ENCODE peak calls at places on chromosomes 7 and 10, in nine cellular contexts. Y, O, L, W, Z, E, M, D and X are unnamed samples. For H3K4me1, the result is how much of the 10 kb centered on the place peaks cover.

GRCh38 chr7:128920913-128921582 is 10.5 kb upstream of the KCP start:
- DNase-seq in M (no peak), W (no peak), Z (no peak), E (no peak), O (no peak), L (no peak), D (peak), Y (no peak), X (no peak)

GRCh38 chr7:149714910-149715471 is 58.4 kb downstream of the ZNF467 start:
- DNase-seq in L (no peak), M (no peak), D (no peak), Y (peak), O (peak), Z (peak), W (peak), E (no peak), X (no peak)

GRCh38 chr10:43315535-43316245 is 48.8 kb upstream of the RASGEF1A start:
- DNase-seq in O (no peak), E (no peak), Z (no peak), M (no peak), W (no peak), L (no peak), Y (no peak), D (no peak), X (no peak)

GRCh38 chr10:36888925-36889573 is 236.3 kb upstream of the ANKRD30A start:
- DNase-seq in Z (no peak), M (no peak), Y (peak), E (no peak), W (peak), D (no peak), O (no peak), L (peak), X (peak)

GRCh38 chr10:74949024-74949423 is 122.6 kb downstream of the KAT6B start:
- DNase-seq in D (no peak), L (no peak), W (peak), M (no peak), Z (no peak), Y (no peak), O (no peak), E (no peak), X (no peak)

GRCh38 chr7:2011266-2012043 is 221.3 kb downstream of the MAD1L1 start:
- DNase-seq in E (no peak), W (no peak), Z (no peak), L (peak), Y (no peak), O (peak), M (peak), D (no peak), X (no peak)

GRCh38 chr7:131657881-131658280 is 101.5 kb upstream of the PODXL start:
- DNase-seq in O (peak), L (no peak), M (no peak), W (no peak), E (no peak), Y (no peak), D (peak), Z (no peak), X (no peak)

GRCh38 chr10:16632996-16633395 is 111.3 kb upstream of the C1QL3 start:
- DNase-seq in W (no peak), L (no peak), D (no peak), M (no peak), Z (no peak), Y (no peak), E (no peak), O (no peak), X (no peak)

GRCh38 chr10:29784175-29784773 is 149.5 kb upstream of the SVIL start:
- DNase-seq in D (peak), E (peak), O (no peak), Y (peak), Z (peak), W (peak), M (peak), L (no peak), X (peak)

GRCh38 chr7:90312745-90313144 is 8.4 kb downstream of the FAM237B start:
- DNase-seq in Z (peak), L (no peak), E (no peak), W (no peak), M (no peak), Y (peak), D (no peak), O (no peak), X (no peak)

GRCh38 chr10:110355181-110355831 is 50.6 kb upstream of the SMNDC1 start:
- DNase-seq in E (no peak), Z (no peak), W (no peak), Y (no peak), D (no peak), O (no peak), M (no peak), L (no peak), X (no peak)

GRCh38 chr7:2821842-2822507 is 22.1 kb downstream of the GNA12 start:
- DNase-seq in D (no peak), E (no peak), W (peak), O (no peak), M (no peak), L (no peak), Z (peak), Y (peak), X (peak)

GRCh38 chr10:101512741-101513140 is 75.3 kb downstream of the POLL start:
- DNase-seq in L (no peak), Y (peak), D (no peak), E (no peak), O (no peak), M (no peak), W (peak), Z (peak), X (no peak)

GRCh38 chr7:35753761-35754603 is 46.9 kb upstream of the SEPTIN7 start:
- DNase-seq in L (no peak), E (no peak), O (no peak), W (peak), Y (peak), Z (peak), M (peak), D (peak), X (no peak)

GRCh38 chr7:117110480-117111315 is 157.4 kb downstream of the ST7 start:
- DNase-seq in E (no peak), M (no peak), O (no peak), Y (no peak), W (no peak), Z (no peak), D (no peak), L (no peak), X (no peak)

GRCh38 chr7:107103369-107103768 is 58.9 kb downstream of the PRKAR2B start:
- DNase-seq in L (no peak), M (no peak), O (no peak), E (peak), Y (peak), W (peak), D (no peak), Z (peak), X (peak)

GRCh38 chr7:85184599-85185354 is 2.1 kb downstream of the SEMA3D start:
- DNase-seq in O (peak), D (no peak), Z (peak), L (no peak), Y (peak), M (no peak), W (peak), E (no peak), X (no peak)

GRCh38 chr10:47364366-47364765 is 16.2 kb downstream of the RBP3 start:
- DNase-seq in W (no peak), Z (no peak), O (no peak), L (no peak), M (no peak), D (no peak), E (no peak), Y (no peak), X (no peak)

GRCh38 chr10:69222157-69223027 is 2.3 kb downstream of the HKDC1 start:
- DNase-seq in M (no peak), L (peak), Y (peak), O (no peak), Z (peak), D (no peak), W (peak), E (peak), X (peak)

GRCh38 chr7:75064291-75064690 is 9.3 kb downstream of the RCC1L start:
- DNase-seq in L (no peak), M (no peak), D (no peak), Z (no peak), O (no peak), W (no peak), E (no peak), Y (no peak), X (no peak)

GRCh38 chr7:27142562-27143021 is 889 bp downstream of the HOXA5 start:
- DNase-seq in Z (no peak), D (no peak), E (no peak), L (no peak), Y (no peak), W (no peak), M (no peak), O (no peak), X (no peak)

GRCh38 chr7:136687693-136688322 is 180.6 kb upstream of the CHRM2 start:
- DNase-seq in Y (peak), W (peak), O (no peak), M (no peak), D (no peak), L (peak), Z (peak), E (no peak), X (no peak)

GRCh38 chr7:23426876-23427275 is 43.4 kb downstream of the IGF2BP3 start:
- DNase-seq in Z (peak), D (no peak), O (no peak), E (no peak), Y (no peak), L (no peak), W (peak), M (no peak), X (no peak)

GRCh38 chr10:14507156-14507555 is 176.4 kb upstream of the FRMD4A start:
- DNase-seq in Z (no peak), W (no peak), Y (no peak), L (peak), O (no peak), E (no peak), M (no peak), D (no peak), X (no peak)

GRCh38 chr10:28984431-28984830 is 304.4 kb upstream of the LYZL1 start:
- DNase-seq in W (peak), M (peak), O (peak), D (peak), Z (peak), Y (peak), L (peak), E (peak), X (peak)

GRCh38 chr10:84329094-84329611 is 764 bp downstream of the CCSER2 start:
- DNase-seq in Y (peak), D (no peak), O (no peak), W (peak), E (no peak), L (peak), M (peak), Z (peak), X (no peak)

GRCh38 chr10:84333864-84334451 is 5.6 kb downstream of the CCSER2 start:
- DNase-seq in E (no peak), M (no peak), D (no peak), W (peak), L (peak), O (no peak), Y (peak), Z (peak), X (no peak)

GRCh38 chr10:84329986-84330651 is 1.7 kb downstream of the CCSER2 start:
- DNase-seq in L (no peak), W (no peak), M (no peak), O (no peak), D (no peak), Z (no peak), Y (no peak), E (no peak), X (no peak)

GRCh38 chr10:84331091-84331490 is 2.7 kb downstream of the CCSER2 start:
- DNase-seq in Z (no peak), D (no peak), E (no peak), O (no peak), M (no peak), W (no peak), Y (no peak), L (no peak), X (no peak)

GRCh38 chr10:84328303-84329093 is at the start of gene CCSER2:
- DNase-seq in W (peak), M (peak), Y (peak), E (peak), L (peak), O (peak), Z (peak), D (peak), X (peak)
- TF ChIP-seq CTCF in W (no peak), M (no peak), Y (no peak), E (no peak), L (no peak), O (peak), Z (no peak), D (no peak), X (peak)

GRCh38 chr10:122152544-122152943 is 118.6 kb upstream of the BTBD16 start:
- DNase-seq in M (peak), E (no peak), O (peak), W (peak), Y (peak), Z (peak), L (no peak), D (peak), X (no peak)
- H3K27ac ChIP-seq in M (peak), E (no peak), O (no peak), W (no peak), Y (no peak), Z (peak), L (no peak), D (peak), X (no peak)

DNA sequence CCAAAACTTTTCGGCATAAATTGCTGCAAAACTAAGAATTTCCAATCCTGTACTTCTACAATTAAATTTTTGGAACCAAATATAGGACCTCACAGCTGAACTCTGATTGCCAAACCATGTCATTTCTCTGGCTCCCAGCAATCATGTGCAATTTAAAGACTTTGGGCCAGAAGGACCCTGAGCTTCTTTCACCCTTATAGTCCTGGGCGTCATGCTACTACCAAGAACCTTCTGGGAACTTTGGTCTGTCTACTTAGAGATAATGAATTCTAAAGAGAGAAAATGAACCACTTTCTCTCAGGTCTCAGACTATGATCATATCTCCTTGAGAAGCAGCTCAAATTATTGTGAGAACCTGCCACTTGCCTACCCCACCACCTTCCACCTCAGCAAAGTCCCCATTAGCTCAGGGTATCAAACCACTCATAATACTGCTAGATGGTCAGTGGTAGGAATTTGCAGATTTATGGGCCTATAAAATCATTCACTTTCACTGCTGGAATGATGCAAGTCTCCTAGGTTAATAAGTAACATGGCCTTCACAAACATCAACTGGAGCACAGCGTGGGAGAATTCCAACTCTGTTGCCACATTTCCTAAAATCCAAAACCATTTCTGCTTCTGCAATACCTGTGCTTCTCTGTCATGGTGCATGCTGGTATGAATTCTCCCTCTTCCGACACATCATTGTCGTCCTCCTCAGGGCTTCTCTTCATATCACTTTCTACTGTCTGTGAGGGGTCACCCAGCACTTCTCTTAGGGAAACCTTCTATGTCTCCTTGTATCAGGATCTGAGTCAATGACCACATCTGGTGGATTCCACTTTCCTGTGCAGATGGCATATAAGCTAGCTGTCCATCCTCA is 6.6 kb upstream of the WDR91 start:
- DNase-seq in Z (no peak), D (no peak), Y (no peak), O (no peak), E (no peak), L (no peak), W (no peak), M (no peak), X (no peak)
- H3K4me1 ChIP-seq in Z (under half), D (under half), Y (under half), O (under half), E (under half), L (under half), W (under half), M (under half), X (under half)

GRCh38 chr7:100044719-100045118 is 4.9 kb upstream of the ZSCAN21 start:
- DNase-seq in Y (no peak), D (no peak), Z (no peak), W (no peak), E (no peak), M (no peak), L (no peak), O (no peak), X (peak)
- TF ChIP-seq CTCF in Y (no peak), D (no peak), Z (no peak), W (no peak), E (no peak), M (no peak), L (peak), O (no peak), X (peak)

GRCh38 chr7:51262796-51263519 is 53.7 kb downstream of the COBL start:
- DNase-seq in E (no peak), D (no peak), Z (no peak), O (no peak), L (no peak), Y (no peak), M (no peak), W (no peak), X (no peak)

GRCh38 chr7:51261117-51261835 is 55.3 kb downstream of the COBL start:
- DNase-seq in Y (no peak), D (no peak), M (no peak), L (no peak), W (no peak), O (no peak), E (no peak), Z (no peak), X (no peak)

GRCh38 chr7:51259766-51260165 is 56.8 kb downstream of the COBL start:
- DNase-seq in Z (no peak), O (no peak), W (no peak), Y (no peak), D (no peak), M (no peak), L (no peak), E (no peak), X (no peak)

GRCh38 chr7:51261950-51262795 is 54.4 kb downstream of the COBL start:
- DNase-seq in Y (no peak), W (no peak), E (no peak), Z (no peak), L (no peak), M (no peak), O (no peak), D (no peak), X (no peak)

DNA sequence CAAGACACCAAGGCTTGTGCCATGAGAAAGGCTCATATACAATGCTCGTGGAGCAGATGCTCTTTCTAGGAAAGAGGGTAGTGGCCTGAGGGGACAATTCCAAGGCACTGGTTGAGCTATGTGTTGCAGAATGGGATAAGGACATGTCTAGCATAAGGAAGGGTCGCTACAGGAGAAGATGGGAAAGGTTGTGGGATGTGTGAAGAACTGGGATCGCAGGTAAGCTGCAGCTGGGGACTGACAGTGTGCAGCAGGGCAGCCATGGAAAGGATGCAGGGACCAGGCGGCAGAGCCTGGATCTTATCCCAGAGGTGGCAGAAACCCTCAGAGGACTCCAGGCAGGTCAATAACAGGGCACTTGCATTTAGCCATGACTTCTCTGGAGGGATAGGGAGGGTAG is 56.1 kb downstream of the COBL start:
- DNase-seq in Y (no peak), Z (no peak), W (no peak), M (no peak), E (no peak), L (no peak), O (no peak), D (no peak), X (no peak)
- H3K27ac ChIP-seq in Y (no peak), Z (no peak), W (no peak), M (peak), E (no peak), L (no peak), O (no peak), D (peak), X (no peak)

GRCh38 chr10:102602272-102603045 is 41.8 kb upstream of the TRIM8 start:
- DNase-seq in O (no peak), D (no peak), Y (peak), M (no peak), W (no peak), Z (no peak), L (no peak), E (no peak), X (no peak)
- H3K4me1 ChIP-seq in O (half or more), D (half or more), Y (under half), M (half or more), W (under half), Z (under half), L (under half), E (under half), X (under half)

GRCh38 chr7:83475403-83475802 is 173.5 kb downstream of the SEMA3E start:
- DNase-seq in Z (no peak), O (no peak), M (no peak), D (no peak), L (no peak), Y (no peak), E (no peak), W (no peak), X (peak)
- TF ChIP-seq CTCF in Z (no peak), O (no peak), M (no peak), D (no peak), L (peak), Y (no peak), E (no peak), W (no peak), X (peak)

DNA sequence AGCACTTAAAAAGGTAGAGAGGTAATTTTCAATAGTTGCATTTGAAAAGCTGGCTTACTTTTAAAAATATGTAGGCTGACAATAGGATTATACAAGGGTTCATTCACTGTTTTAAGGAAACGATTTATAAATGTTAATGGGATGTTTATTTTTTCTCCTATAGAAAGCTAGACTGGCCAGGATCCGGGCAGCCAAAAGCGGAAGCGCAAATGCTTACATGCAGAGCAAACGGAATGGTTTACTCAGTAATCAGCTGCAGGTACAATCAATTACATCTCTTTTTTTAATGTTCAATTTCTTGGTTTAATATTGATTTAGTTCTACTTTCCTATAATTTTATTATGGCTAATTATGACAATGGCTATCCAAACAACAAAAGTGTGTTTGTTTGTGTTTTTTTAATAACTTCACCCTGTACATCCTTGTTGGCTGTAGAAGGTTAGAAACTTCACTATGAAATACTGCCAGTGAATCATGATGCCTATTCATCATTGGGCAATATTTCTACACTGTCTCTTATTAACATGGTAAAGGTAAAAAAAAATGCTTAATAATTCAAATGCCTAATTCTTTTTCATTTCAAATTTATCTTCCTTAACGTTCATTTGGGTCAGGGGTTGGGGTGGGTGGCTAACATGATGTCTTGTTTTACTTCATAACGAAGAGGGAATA is 116.4 kb downstream of the TSPAN12 start:
- DNase-seq in E (no peak), W (no peak), O (no peak), Y (no peak), Z (no peak), D (no peak), L (no peak), M (no peak), X (no peak)
- H3K27ac ChIP-seq in E (no peak), W (no peak), O (no peak), Y (no peak), Z (no peak), D (no peak), L (no peak), M (no peak), X (no peak)